ENCODE peak calls at places on chromosomes 7 and 10, in five cellular contexts. One of them, this sample, is unnamed.

GRCh38 chr7:46909601-46910051 is 672.3 kb downstream of the TNS3 start:
- DNase-seq in activated naive CD4-positive, alpha-beta T cell treated with anti-CD3 and anti-CD28 coated beads, Interleukin-2, amount 50 U/mL, for 16 hours: no peak
- DNase-seq in IMR-90: peak
- DNase-seq in fibroblast of lung: peak
- DNase-seq in Caki2: peak
- DNase-seq in this sample: peak

GRCh38 chr10:86091216-86091615 is 275.4 kb downstream of the GRID1 start:
- DNase-seq in activated naive CD4-positive, alpha-beta T cell treated with anti-CD3 and anti-CD28 coated beads, Interleukin-2, amount 50 U/mL, for 16 hours: no peak
- DNase-seq in IMR-90: no peak
- DNase-seq in fibroblast of lung: no peak
- DNase-seq in Caki2: no peak
- DNase-seq in this sample: no peak

GRCh38 chr10:69787681-69788080 is 14.0 kb upstream of the COL13A1 start:
- DNase-seq in activated naive CD4-positive, alpha-beta T cell treated with anti-CD3 and anti-CD28 coated beads, Interleukin-2, amount 50 U/mL, for 16 hours: no peak
- DNase-seq in IMR-90: no peak
- DNase-seq in fibroblast of lung: no peak
- DNase-seq in Caki2: no peak
- DNase-seq in this sample: no peak

GRCh38 chr10:103885617-103886016 is 30.2 kb upstream of the SH3PXD2A start:
- DNase-seq in activated naive CD4-positive, alpha-beta T cell treated with anti-CD3 and anti-CD28 coated beads, Interleukin-2, amount 50 U/mL, for 16 hours: no peak
- DNase-seq in IMR-90: peak
- DNase-seq in fibroblast of lung: peak
- DNase-seq in Caki2: no peak
- DNase-seq in this sample: peak

GRCh38 chr7:25216837-25217236 is 11.4 kb downstream of the NPVF start:
- DNase-seq in activated naive CD4-positive, alpha-beta T cell treated with anti-CD3 and anti-CD28 coated beads, Interleukin-2, amount 50 U/mL, for 16 hours: no peak
- DNase-seq in IMR-90: peak
- DNase-seq in fibroblast of lung: peak
- DNase-seq in Caki2: peak
- DNase-seq in this sample: peak

GRCh38 chr10:30986027-30986672 is 45.5 kb downstream of the ZNF438 start:
- DNase-seq in activated naive CD4-positive, alpha-beta T cell treated with anti-CD3 and anti-CD28 coated beads, Interleukin-2, amount 50 U/mL, for 16 hours: no peak
- DNase-seq in IMR-90: peak
- DNase-seq in fibroblast of lung: peak
- DNase-seq in Caki2: no peak
- DNase-seq in this sample: peak

GRCh38 chr10:105770813-105771212 is 1129.7 kb downstream of the SORCS3 start:
- DNase-seq in activated naive CD4-positive, alpha-beta T cell treated with anti-CD3 and anti-CD28 coated beads, Interleukin-2, amount 50 U/mL, for 16 hours: no peak
- DNase-seq in IMR-90: no peak
- DNase-seq in fibroblast of lung: no peak
- DNase-seq in Caki2: no peak
- DNase-seq in this sample: no peak

GRCh38 chr10:133257489-133258065 is 19.1 kb downstream of the ADAM8 start:
- DNase-seq in activated naive CD4-positive, alpha-beta T cell treated with anti-CD3 and anti-CD28 coated beads, Interleukin-2, amount 50 U/mL, for 16 hours: no peak
- DNase-seq in IMR-90: no peak
- DNase-seq in fibroblast of lung: peak
- DNase-seq in Caki2: peak
- DNase-seq in this sample: peak

GRCh38 chr10:1253476-1254353 is 197.5 kb downstream of the WDR37 start:
- DNase-seq in activated naive CD4-positive, alpha-beta T cell treated with anti-CD3 and anti-CD28 coated beads, Interleukin-2, amount 50 U/mL, for 16 hours: no peak
- DNase-seq in IMR-90: no peak
- DNase-seq in fibroblast of lung: no peak
- DNase-seq in Caki2: no peak
- DNase-seq in this sample: no peak

GRCh38 chr10:34978080-34978479 is 112.1 kb downstream of the CUL2 start:
- DNase-seq in activated naive CD4-positive, alpha-beta T cell treated with anti-CD3 and anti-CD28 coated beads, Interleukin-2, amount 50 U/mL, for 16 hours: no peak
- DNase-seq in IMR-90: no peak
- DNase-seq in fibroblast of lung: no peak
- DNase-seq in Caki2: no peak
- DNase-seq in this sample: no peak

GRCh38 chr7:73725703-73726466 is 6.4 kb upstream of the STX1A start:
- DNase-seq in activated naive CD4-positive, alpha-beta T cell treated with anti-CD3 and anti-CD28 coated beads, Interleukin-2, amount 50 U/mL, for 16 hours: peak
- DNase-seq in IMR-90: peak
- DNase-seq in fibroblast of lung: peak
- DNase-seq in Caki2: peak
- DNase-seq in this sample: peak

GRCh38 chr7:102146122-102146521 is 140.5 kb upstream of the SH2B2 start:
- DNase-seq in activated naive CD4-positive, alpha-beta T cell treated with anti-CD3 and anti-CD28 coated beads, Interleukin-2, amount 50 U/mL, for 16 hours: no peak
- DNase-seq in IMR-90: no peak
- DNase-seq in fibroblast of lung: no peak
- DNase-seq in Caki2: no peak
- DNase-seq in this sample: no peak

GRCh38 chr10:100551231-100551630 is 15.5 kb downstream of the HIF1AN start:
- DNase-seq in activated naive CD4-positive, alpha-beta T cell treated with anti-CD3 and anti-CD28 coated beads, Interleukin-2, amount 50 U/mL, for 16 hours: no peak
- DNase-seq in IMR-90: no peak
- DNase-seq in fibroblast of lung: no peak
- DNase-seq in Caki2: no peak
- DNase-seq in this sample: no peak

GRCh38 chr10:96833220-96834001 is 1.3 kb downstream of the LCOR start:
- DNase-seq in activated naive CD4-positive, alpha-beta T cell treated with anti-CD3 and anti-CD28 coated beads, Interleukin-2, amount 50 U/mL, for 16 hours: no peak
- DNase-seq in IMR-90: peak
- DNase-seq in fibroblast of lung: peak
- DNase-seq in Caki2: peak
- DNase-seq in this sample: peak

GRCh38 chr10:52451817-52452216 is 137.7 kb downstream of the DKK1 start:
- DNase-seq in activated naive CD4-positive, alpha-beta T cell treated with anti-CD3 and anti-CD28 coated beads, Interleukin-2, amount 50 U/mL, for 16 hours: no peak
- DNase-seq in IMR-90: peak
- DNase-seq in fibroblast of lung: peak
- DNase-seq in Caki2: no peak
- DNase-seq in this sample: peak

GRCh38 chr10:61409132-61409531 is 44.0 kb downstream of the TMEM26 start:
- DNase-seq in activated naive CD4-positive, alpha-beta T cell treated with anti-CD3 and anti-CD28 coated beads, Interleukin-2, amount 50 U/mL, for 16 hours: no peak
- DNase-seq in IMR-90: no peak
- DNase-seq in fibroblast of lung: no peak
- DNase-seq in Caki2: no peak
- DNase-seq in this sample: no peak

GRCh38 chr7:82044497-82045080 is 274.7 kb upstream of the HGF start:
- DNase-seq in activated naive CD4-positive, alpha-beta T cell treated with anti-CD3 and anti-CD28 coated beads, Interleukin-2, amount 50 U/mL, for 16 hours: no peak
- DNase-seq in IMR-90: peak
- DNase-seq in fibroblast of lung: peak
- DNase-seq in Caki2: no peak
- DNase-seq in this sample: peak

GRCh38 chr10:101780818-101781654 is 2.2 kb downstream of the NPM3 start:
- DNase-seq in activated naive CD4-positive, alpha-beta T cell treated with anti-CD3 and anti-CD28 coated beads, Interleukin-2, amount 50 U/mL, for 16 hours: peak
- DNase-seq in IMR-90: peak
- DNase-seq in fibroblast of lung: peak
- DNase-seq in Caki2: peak
- DNase-seq in this sample: peak

GRCh38 chr10:123459371-123460224 is 206.6 kb upstream of the GPR26 start:
- DNase-seq in activated naive CD4-positive, alpha-beta T cell treated with anti-CD3 and anti-CD28 coated beads, Interleukin-2, amount 50 U/mL, for 16 hours: no peak
- DNase-seq in IMR-90: no peak
- DNase-seq in fibroblast of lung: no peak
- DNase-seq in Caki2: no peak
- DNase-seq in this sample: no peak

GRCh38 chr7:28729276-28729675 is 228.9 kb downstream of the TRIL start:
- DNase-seq in activated naive CD4-positive, alpha-beta T cell treated with anti-CD3 and anti-CD28 coated beads, Interleukin-2, amount 50 U/mL, for 16 hours: no peak
- DNase-seq in IMR-90: no peak
- DNase-seq in fibroblast of lung: peak
- DNase-seq in Caki2: peak
- DNase-seq in this sample: no peak

GRCh38 chr10:111944331-111944730 is 239.2 kb downstream of the GPAM start:
- DNase-seq in activated naive CD4-positive, alpha-beta T cell treated with anti-CD3 and anti-CD28 coated beads, Interleukin-2, amount 50 U/mL, for 16 hours: no peak
- DNase-seq in IMR-90: no peak
- DNase-seq in fibroblast of lung: no peak
- DNase-seq in Caki2: no peak
- DNase-seq in this sample: no peak

GRCh38 chr7:69402696-69403095 is 195.6 kb upstream of the AUTS2 start:
- DNase-seq in activated naive CD4-positive, alpha-beta T cell treated with anti-CD3 and anti-CD28 coated beads, Interleukin-2, amount 50 U/mL, for 16 hours: no peak
- DNase-seq in IMR-90: no peak
- DNase-seq in fibroblast of lung: no peak
- DNase-seq in Caki2: no peak
- DNase-seq in this sample: no peak

GRCh38 chr7:78047800-78048199 is 249.2 kb downstream of the PHTF2 start:
- DNase-seq in activated naive CD4-positive, alpha-beta T cell treated with anti-CD3 and anti-CD28 coated beads, Interleukin-2, amount 50 U/mL, for 16 hours: no peak
- DNase-seq in IMR-90: no peak
- DNase-seq in fibroblast of lung: no peak
- DNase-seq in Caki2: no peak
- DNase-seq in this sample: no peak

GRCh38 chr10:59748834-59749233 is 4.4 kb downstream of the MRLN start:
- DNase-seq in activated naive CD4-positive, alpha-beta T cell treated with anti-CD3 and anti-CD28 coated beads, Interleukin-2, amount 50 U/mL, for 16 hours: no peak
- DNase-seq in IMR-90: no peak
- DNase-seq in fibroblast of lung: no peak
- DNase-seq in Caki2: no peak
- DNase-seq in this sample: no peak

This sample was measured in HCEC 1CT.